ENCODE peak calls at places on chromosomes 3 and 15, in four cellular contexts. One of them, this sample, is unnamed.
A peak's percentile ranks its signal among the peaks of the same experiment; 100 is the strongest.

GRCh38 chr15:77025066-77025435 is 30.1 kb downstream of the PSTPIP1 start:
- DNase-seq in adrenal gland: no peak
- DNase-seq in Peyer's patch: peak; percentile 31
- DNase-seq in pancreas: peak; percentile 30
- DNase-seq in this sample: peak; percentile 22

GRCh38 chr3:184380210-184380626 is 364 bp downstream of the CHRD start:
- DNase-seq in Peyer's patch: peak; percentile 71
- DNase-seq in adrenal gland: peak; percentile 65
- DNase-seq in pancreas: peak; percentile 92
- DNase-seq in this sample: no peak

GRCh38 chr3:32216172-32216783 is 22.2 kb upstream of the CMTM8 start:
- DNase-seq in pancreas: no peak
- DNase-seq in Peyer's patch: no peak
- DNase-seq in adrenal gland: no peak
- DNase-seq in this sample: no peak

GRCh38 chr3:133857767-133858166 is 37.9 kb downstream of the RAB6B start:
- DNase-seq in pancreas: no peak
- DNase-seq in adrenal gland: no peak
- DNase-seq in Peyer's patch: no peak
- DNase-seq in this sample: no peak

GRCh38 chr3:58152225-58153015 is 58.4 kb downstream of the DNASE1L3 start:
- DNase-seq in adrenal gland: no peak
- DNase-seq in pancreas: no peak
- DNase-seq in Peyer's patch: no peak
- DNase-seq in this sample: no peak

GRCh38 chr15:96693990-96694517 is 363.6 kb downstream of the NR2F2 start:
- DNase-seq in adrenal gland: no peak
- DNase-seq in Peyer's patch: no peak
- DNase-seq in pancreas: no peak
- DNase-seq in this sample: no peak

GRCh38 chr15:71329509-71330260 is 214.4 kb downstream of the THSD4 start:
- DNase-seq in adrenal gland: peak; percentile 58
- DNase-seq in Peyer's patch: peak; percentile 69
- DNase-seq in pancreas: no peak
- DNase-seq in this sample: no peak

GRCh38 chr3:116291141-116291540 is 154.1 kb downstream of the LSAMP start:
- DNase-seq in Peyer's patch: no peak
- DNase-seq in adrenal gland: no peak
- DNase-seq in pancreas: no peak
- DNase-seq in this sample: no peak

GRCh38 chr15:37773111-37773860 is 161.2 kb upstream of the TMCO5A start:
- DNase-seq in pancreas: no peak
- DNase-seq in Peyer's patch: no peak
- DNase-seq in adrenal gland: no peak
- DNase-seq in this sample: no peak

GRCh38 chr3:2097641-2098191 is 950 bp upstream of the CNTN4 start:
- DNase-seq in pancreas: peak; percentile 26
- DNase-seq in Peyer's patch: peak; percentile 64
- DNase-seq in adrenal gland: no peak
- DNase-seq in this sample: no peak

GRCh38 chr15:72201346-72202029 is 3.9 kb upstream of the GRAMD2A start:
- DNase-seq in adrenal gland: no peak
- DNase-seq in pancreas: no peak
- DNase-seq in Peyer's patch: no peak
- DNase-seq in this sample: no peak

GRCh38 chr3:149576071-149576564 is 81.7 kb downstream of the WWTR1 start:
- DNase-seq in pancreas: no peak
- DNase-seq in adrenal gland: no peak
- DNase-seq in Peyer's patch: no peak
- DNase-seq in this sample: no peak

GRCh38 chr3:151135548-151136337 is 50.3 kb downstream of the MED12L start:
- DNase-seq in adrenal gland: peak; percentile 41
- DNase-seq in Peyer's patch: no peak
- DNase-seq in pancreas: peak; percentile 65
- DNase-seq in this sample: peak; percentile 22

GRCh38 chr3:55723653-55724406 is 236.7 kb upstream of the WNT5A start:
- DNase-seq in pancreas: no peak
- DNase-seq in Peyer's patch: no peak
- DNase-seq in adrenal gland: no peak
- DNase-seq in this sample: no peak

GRCh38 chr3:194757629-194758028 is 71.9 kb downstream of the FAM43A start:
- DNase-seq in adrenal gland: no peak
- DNase-seq in pancreas: no peak
- DNase-seq in Peyer's patch: no peak
- DNase-seq in this sample: no peak

GRCh38 chr15:91954211-91954804 is 100.8 kb downstream of the SLCO3A1 start:
- DNase-seq in Peyer's patch: no peak
- DNase-seq in pancreas: no peak
- DNase-seq in adrenal gland: no peak
- DNase-seq in this sample: no peak

GRCh38 chr15:53256457-53256856 is 466.3 kb upstream of the ONECUT1 start:
- DNase-seq in pancreas: no peak
- DNase-seq in adrenal gland: no peak
- DNase-seq in Peyer's patch: no peak
- DNase-seq in this sample: no peak

GRCh38 chr15:67422296-67422695 is 98.6 kb upstream of the C15orf61 start:
- DNase-seq in Peyer's patch: no peak
- DNase-seq in pancreas: no peak
- DNase-seq in adrenal gland: no peak
- DNase-seq in this sample: no peak

GRCh38 chr15:101053261-101053660 is 134.1 kb downstream of the LRRK1 start:
- DNase-seq in pancreas: peak; percentile 55
- DNase-seq in Peyer's patch: no peak
- DNase-seq in adrenal gland: no peak
- DNase-seq in this sample: no peak

GRCh38 chr3:179977356-179977755 is 59.4 kb downstream of the PEX5L start:
- DNase-seq in Peyer's patch: no peak
- DNase-seq in pancreas: no peak
- DNase-seq in adrenal gland: no peak
- DNase-seq in this sample: no peak

GRCh38 chr3:149635396-149635795 is 22.4 kb downstream of the WWTR1 start:
- DNase-seq in Peyer's patch: no peak
- DNase-seq in pancreas: no peak
- DNase-seq in adrenal gland: no peak
- DNase-seq in this sample: no peak

GRCh38 chr15:33675246-33675645 is 293.1 kb upstream of the CHRM5 start:
- DNase-seq in pancreas: no peak
- DNase-seq in adrenal gland: no peak
- DNase-seq in Peyer's patch: no peak
- DNase-seq in this sample: no peak

GRCh38 chr3:194283218-194284006 is 67.7 kb downstream of the CPN2 start:
- DNase-seq in pancreas: no peak
- DNase-seq in Peyer's patch: no peak
- DNase-seq in adrenal gland: peak; percentile 17
- DNase-seq in this sample: peak; percentile 11

GRCh38 chr15:51227967-51228783 is 110.2 kb downstream of the CYP19A1 start:
- DNase-seq in adrenal gland: peak; percentile 60
- DNase-seq in Peyer's patch: no peak
- DNase-seq in pancreas: no peak
- DNase-seq in this sample: no peak

GRCh38 chr15:68410466-68411200 is 21.3 kb downstream of the ITGA11 start:
- DNase-seq in adrenal gland: no peak
- DNase-seq in pancreas: no peak
- DNase-seq in Peyer's patch: peak; percentile 4
- DNase-seq in this sample: no peak

GRCh38 chr15:100111103-100112060 is 230.4 kb downstream of the ADAMTS17 start:
- DNase-seq in adrenal gland: peak; percentile 75
- DNase-seq in Peyer's patch: peak; percentile 43
- DNase-seq in pancreas: no peak
- DNase-seq in this sample: no peak

GRCh38 chr15:83372434-83372873 is 74.7 kb upstream of the SH3GL3 start:
- DNase-seq in adrenal gland: no peak
- DNase-seq in Peyer's patch: no peak
- DNase-seq in pancreas: no peak
- DNase-seq in this sample: no peak

GRCh38 chr3:135905058-135905724 is 60.3 kb upstream of the PPP2R3A start:
- DNase-seq in Peyer's patch: no peak
- DNase-seq in adrenal gland: no peak
- DNase-seq in pancreas: no peak
- DNase-seq in this sample: no peak

GRCh38 chr3:124557433-124558232 is 172.6 kb upstream of the UMPS start:
- DNase-seq in pancreas: no peak
- DNase-seq in Peyer's patch: no peak
- DNase-seq in adrenal gland: peak; percentile 57
- DNase-seq in this sample: no peak

GRCh38 chr3:48209438-48209837 is 13.9 kb upstream of the CAMP start:
- DNase-seq in Peyer's patch: no peak
- DNase-seq in adrenal gland: no peak
- DNase-seq in pancreas: no peak
- DNase-seq in this sample: no peak

GRCh38 chr3:142028174-142028833 is 121.0 kb downstream of the TFDP2 start:
- DNase-seq in adrenal gland: peak; percentile 46
- DNase-seq in Peyer's patch: no peak
- DNase-seq in pancreas: no peak
- DNase-seq in this sample: no peak

GRCh38 chr15:26598704-26599103 is 174.2 kb downstream of the GABRB3 start:
- DNase-seq in pancreas: no peak
- DNase-seq in adrenal gland: no peak
- DNase-seq in Peyer's patch: no peak
- DNase-seq in this sample: no peak
- H3K9me3 ChIP-seq in pancreas: no peaks in the 10 kb centered on the region
- H3K9me3 ChIP-seq in adrenal gland: peaks cover 7% of the 10 kb centered on the region
- H3K9me3 ChIP-seq in Peyer's patch: no peaks in the 10 kb centered on the region
- H3K9me3 ChIP-seq in this sample: peaks cover 14% of the 10 kb centered on the region

GRCh38 chr15:79919090-79919748 is 22.4 kb upstream of the MTHFS start:
- DNase-seq in adrenal gland: no peak
- DNase-seq in pancreas: no peak
- DNase-seq in Peyer's patch: no peak
- DNase-seq in this sample: no peak

GRCh38 chr15:79914728-79915127 is 17.9 kb upstream of the MTHFS start:
- DNase-seq in pancreas: no peak
- DNase-seq in Peyer's patch: no peak
- DNase-seq in adrenal gland: no peak
- DNase-seq in this sample: no peak

GRCh38 chr15:79919749-79920511 is 23.1 kb upstream of the MTHFS start:
- DNase-seq in adrenal gland: no peak
- DNase-seq in pancreas: no peak
- DNase-seq in Peyer's patch: no peak
- DNase-seq in this sample: no peak

GRCh38 chr15:79918278-79918677 is 21.5 kb upstream of the MTHFS start:
- DNase-seq in pancreas: no peak
- DNase-seq in adrenal gland: no peak
- DNase-seq in Peyer's patch: no peak
- DNase-seq in this sample: no peak

GRCh38 chr15:79916424-79916823 is 19.6 kb upstream of the MTHFS start:
- DNase-seq in pancreas: no peak
- DNase-seq in adrenal gland: no peak
- DNase-seq in Peyer's patch: no peak
- DNase-seq in this sample: no peak
- H3K9me3 ChIP-seq in pancreas: no peaks in the 10 kb centered on the region
- H3K9me3 ChIP-seq in adrenal gland: peaks cover 38% of the 10 kb centered on the region
- H3K9me3 ChIP-seq in Peyer's patch: no peaks in the 10 kb centered on the region
- H3K9me3 ChIP-seq in this sample: peaks cover 87% of the 10 kb centered on the region

GRCh38 chr15:89404023-89404422 is 69.4 kb upstream of the POLG start:
- DNase-seq in Peyer's patch: no peak
- DNase-seq in adrenal gland: no peak
- DNase-seq in pancreas: no peak
- DNase-seq in this sample: no peak

GRCh38 chr15:89409184-89409992 is 74.8 kb upstream of the POLG start:
- DNase-seq in Peyer's patch: no peak
- DNase-seq in pancreas: no peak
- DNase-seq in adrenal gland: no peak
- DNase-seq in this sample: no peak

GRCh38 chr15:89406756-89407650 is 72.4 kb upstream of the POLG start:
- DNase-seq in Peyer's patch: no peak
- DNase-seq in adrenal gland: no peak
- DNase-seq in pancreas: no peak
- DNase-seq in this sample: no peak

GRCh38 chr15:89408512-89409183 is 74.0 kb upstream of the POLG start:
- DNase-seq in adrenal gland: no peak
- DNase-seq in pancreas: no peak
- DNase-seq in Peyer's patch: no peak
- DNase-seq in this sample: no peak

DNA sequence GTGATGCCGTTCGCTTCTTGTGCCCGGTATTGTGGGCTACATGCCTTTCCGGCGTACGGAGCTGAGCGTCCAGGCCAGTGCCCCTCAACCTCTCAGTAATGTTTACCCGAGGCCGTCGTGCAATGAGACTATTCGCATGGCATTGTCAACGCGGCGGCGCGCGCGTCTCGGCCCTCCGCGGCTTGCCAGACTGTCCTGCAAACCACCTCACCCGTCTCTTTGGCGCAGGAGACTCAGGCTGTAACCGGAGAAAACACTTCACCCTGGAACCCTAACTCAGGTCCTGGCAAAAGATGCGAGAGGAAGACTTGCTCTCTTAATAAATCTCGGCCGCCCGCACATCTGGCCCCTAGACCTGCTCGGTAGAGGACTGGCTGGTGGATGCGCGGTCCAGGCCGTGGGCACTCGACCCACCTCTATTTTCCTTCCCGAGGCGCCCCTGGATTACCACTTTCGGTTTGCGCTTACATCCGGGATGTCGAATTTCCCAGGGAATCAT is 71.6 kb upstream of the POLG start:
- DNase-seq in pancreas: no peak
- DNase-seq in Peyer's patch: no peak
- DNase-seq in adrenal gland: no peak
- DNase-seq in this sample: no peak
- H3K9me3 ChIP-seq in pancreas: no peaks in the 10 kb centered on the region
- H3K9me3 ChIP-seq in Peyer's patch: no peaks in the 10 kb centered on the region
- H3K9me3 ChIP-seq in adrenal gland: no peaks in the 10 kb centered on the region
- H3K9me3 ChIP-seq in this sample: no peaks in the 10 kb centered on the region

GRCh38 chr3:18143258-18143780 is 281.8 kb downstream of the SATB1 start:
- DNase-seq in Peyer's patch: no peak
- DNase-seq in pancreas: no peak
- DNase-seq in adrenal gland: no peak
- DNase-seq in this sample: no peak
- H3K9me3 ChIP-seq in Peyer's patch: no peaks in the 10 kb centered on the region
- H3K9me3 ChIP-seq in pancreas: no peaks in the 10 kb centered on the region
- H3K9me3 ChIP-seq in adrenal gland: no peaks in the 10 kb centered on the region
- H3K9me3 ChIP-seq in this sample: no peaks in the 10 kb centered on the region

DNA sequence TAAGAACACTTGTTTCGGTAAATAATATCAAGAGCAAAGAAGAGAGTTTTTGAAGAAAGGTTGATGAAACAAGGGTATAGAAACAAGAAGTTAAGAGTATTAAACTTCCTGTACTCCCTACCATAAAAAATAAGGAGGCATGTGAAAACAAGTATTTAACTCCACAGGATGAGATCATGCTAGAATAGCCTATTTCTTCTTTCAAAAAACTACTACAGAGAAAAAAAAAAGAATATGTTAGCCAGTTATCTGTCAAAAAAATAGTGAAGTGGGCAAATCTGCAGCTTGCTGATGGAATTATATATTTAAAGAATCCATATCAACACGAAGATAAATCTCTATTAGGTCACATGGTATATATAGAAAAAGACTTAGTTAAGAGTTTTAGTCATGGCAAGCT is 33.4 kb downstream of the SETD2 start:
- DNase-seq in pancreas: no peak
- DNase-seq in Peyer's patch: no peak
- DNase-seq in adrenal gland: no peak
- DNase-seq in this sample: no peak
- H3K9me3 ChIP-seq in pancreas: no peaks in the 10 kb centered on the region
- H3K9me3 ChIP-seq in Peyer's patch: no peaks in the 10 kb centered on the region
- H3K9me3 ChIP-seq in adrenal gland: no peaks in the 10 kb centered on the region
- H3K9me3 ChIP-seq in this sample: no peaks in the 10 kb centered on the region

GRCh38 chr3:12944849-12945248 is 103.5 kb upstream of the RPL32 start:
- DNase-seq in adrenal gland: no peak
- DNase-seq in Peyer's patch: no peak
- DNase-seq in pancreas: no peak
- DNase-seq in this sample: no peak
- H3K9me3 ChIP-seq in adrenal gland: no peaks in the 10 kb centered on the region
- H3K9me3 ChIP-seq in Peyer's patch: no peaks in the 10 kb centered on the region
- H3K9me3 ChIP-seq in pancreas: no peaks in the 10 kb centered on the region
- H3K9me3 ChIP-seq in this sample: no peaks in the 10 kb centered on the region

This sample was measured in CD4-positive, alpha-beta T cell.